ENCODE peak calls at places on chromosomes 12 and 14, in seven cellular contexts. X is uterus; N is left lung; I is heart left ventricle; J is lung; S is effector memory CD4-positive, alpha-beta T cell; M is pancreas. C is an unnamed sample.
A peak's percentile ranks its signal among the peaks of the same experiment; 100 is the strongest.

GRCh38 chr12:124928095-124928911 is 13.9 kb upstream of the UBC start:
- DNase-seq in J (peak; percentile 88), I (peak; percentile 69), S (peak; percentile 24), N (peak; percentile 88), M (peak; percentile 73), X (peak; percentile 84), C (peak; percentile 99)

GRCh38 chr12:7107181-7108041 is 1.6 kb downstream of the C1RL start:
- DNase-seq in S (no peak), J (no peak), I (no peak), N (no peak), X (no peak), M (no peak), C (no peak)

GRCh38 chr14:24861083-24861630 is 188.8 kb downstream of the STXBP6 start:
- DNase-seq in M (no peak), N (no peak), J (no peak), X (no peak), I (no peak), S (no peak), C (no peak)

GRCh38 chr12:4448943-4449861 is 3.6 kb upstream of the FGF6 start:
- DNase-seq in I (no peak), J (peak; percentile 11), M (no peak), N (no peak), X (no peak), S (no peak), C (no peak)

GRCh38 chr12:27965411-27965810 is 7.1 kb downstream of the PTHLH start:
- DNase-seq in M (no peak), J (no peak), X (no peak), N (no peak), I (no peak), S (no peak), C (no peak)

GRCh38 chr14:75433631-75434556 is 6.1 kb downstream of the JDP2 start:
- DNase-seq in N (no peak), M (no peak), I (no peak), X (no peak), S (no peak), J (no peak), C (no peak)

GRCh38 chr14:92121207-92121669 is 268 bp downstream of the NDUFB1 start:
- DNase-seq in M (no peak), J (peak; percentile 50), N (peak; percentile 43), S (no peak), I (peak; percentile 67), X (no peak), C (no peak)

GRCh38 chr14:22726012-22726411 is 40.5 kb upstream of the OXA1L start:
- DNase-seq in X (no peak), S (no peak), N (no peak), J (no peak), M (no peak), I (no peak), C (no peak)

GRCh38 chr12:26195641-26196423 is 459 bp downstream of the SSPN start:
- DNase-seq in M (peak; percentile 77), S (no peak), X (peak; percentile 56), J (peak; percentile 41), N (peak; percentile 47), I (peak; percentile 62), C (no peak)

GRCh38 chr12:4908694-4909396 is 860 bp upstream of the KCNA1 start:
- DNase-seq in M (peak; percentile 40), X (no peak), N (no peak), J (no peak), I (no peak), S (no peak), C (no peak)

GRCh38 chr14:99164712-99165111 is 107.3 kb downstream of the BCL11B start:
- DNase-seq in I (no peak), M (no peak), N (no peak), X (no peak), S (no peak), J (no peak), C (no peak)

GRCh38 chr12:70393787-70394519 is 27.9 kb downstream of the KCNMB4 start:
- DNase-seq in X (no peak), N (no peak), S (no peak), M (no peak), J (no peak), I (no peak), C (no peak)

GRCh38 chr14:28763914-28764848 is 2.4 kb upstream of the FOXG1 start:
- DNase-seq in N (no peak), S (no peak), X (no peak), I (no peak), J (no peak), M (no peak), C (no peak)
- H3K36me3 ChIP-seq in N (no peaks in the 10 kb centered on the region), S (no peaks in the 10 kb centered on the region), X (no peaks in the 10 kb centered on the region), I (no peaks in the 10 kb centered on the region), J (no peaks in the 10 kb centered on the region), M (no peaks in the 10 kb centered on the region), C (no peaks in the 10 kb centered on the region)

GRCh38 chr12:107645630-107646333 is 39.8 kb upstream of the PWP1 start:
- DNase-seq in S (no peak), M (no peak), J (no peak), N (no peak), X (peak; percentile 17), I (peak; percentile 59), C (no peak)
- H3K4me1 ChIP-seq in S (no peaks in the 10 kb centered on the region), M (no peaks in the 10 kb centered on the region), J (no peaks in the 10 kb centered on the region), N (no peaks in the 10 kb centered on the region), X (peaks cover 6% of the 10 kb centered on the region), I (no peaks in the 10 kb centered on the region), C (no peaks in the 10 kb centered on the region)

GRCh38 chr12:113158439-113159203 is 9.1 kb downstream of the CFAP73 start:
- DNase-seq in I (no peak), J (no peak), S (no peak), X (no peak), N (no peak), M (no peak), C (no peak)
- H3K36me3 ChIP-seq in I (peaks cover 58% of the 10 kb centered on the region), J (peaks cover 61% of the 10 kb centered on the region), S (peaks cover 54% of the 10 kb centered on the region), X (no peaks in the 10 kb centered on the region), N (no peaks in the 10 kb centered on the region), M (peaks cover 40% of the 10 kb centered on the region), C (peaks cover 38% of the 10 kb centered on the region)

DNA sequence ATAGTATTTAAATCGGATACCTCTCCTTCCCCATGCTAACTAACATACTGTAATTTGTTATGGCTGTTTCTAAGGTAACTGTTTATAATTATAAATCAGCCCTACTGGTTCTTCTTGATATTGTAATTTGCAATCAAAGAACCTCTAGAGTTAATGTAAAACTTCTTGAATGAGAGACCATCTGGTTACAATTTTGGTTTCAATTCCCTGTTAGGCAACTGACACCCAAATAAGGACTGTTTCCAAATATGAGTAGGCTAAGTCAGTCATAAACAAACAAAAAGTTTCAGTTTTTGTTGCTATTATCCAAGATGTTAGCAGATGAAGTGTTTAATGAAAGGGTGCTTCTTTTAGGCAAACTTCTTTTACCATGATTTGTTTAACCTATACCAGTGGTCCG is 120.2 kb upstream of the DNM1L start:
- DNase-seq in I (no peak), N (no peak), S (no peak), M (no peak), J (no peak), X (no peak), C (no peak)
- H3K4me1 ChIP-seq in I (peaks cover 48% of the 10 kb centered on the region), N (peaks cover 20% of the 10 kb centered on the region), S (no peaks in the 10 kb centered on the region), M (peaks cover 10% of the 10 kb centered on the region), J (no peaks in the 10 kb centered on the region), X (peaks cover 5% of the 10 kb centered on the region), C (peaks cover 6% of the 10 kb centered on the region)

GRCh38 chr12:50201987-50202521 is 34.9 kb upstream of the CERS5 start:
- DNase-seq in S (no peak), M (no peak), I (no peak), X (no peak), J (no peak), N (no peak), C (peak; percentile 90)
- H3K36me3 ChIP-seq in S (peaks cover 53% of the 10 kb centered on the region), M (peaks cover 30% of the 10 kb centered on the region), I (peaks cover 97% of the 10 kb centered on the region), X (no peaks in the 10 kb centered on the region), J (peaks cover 14% of the 10 kb centered on the region), N (peaks cover 7% of the 10 kb centered on the region), C (peaks cover 94% of the 10 kb centered on the region)

DNA sequence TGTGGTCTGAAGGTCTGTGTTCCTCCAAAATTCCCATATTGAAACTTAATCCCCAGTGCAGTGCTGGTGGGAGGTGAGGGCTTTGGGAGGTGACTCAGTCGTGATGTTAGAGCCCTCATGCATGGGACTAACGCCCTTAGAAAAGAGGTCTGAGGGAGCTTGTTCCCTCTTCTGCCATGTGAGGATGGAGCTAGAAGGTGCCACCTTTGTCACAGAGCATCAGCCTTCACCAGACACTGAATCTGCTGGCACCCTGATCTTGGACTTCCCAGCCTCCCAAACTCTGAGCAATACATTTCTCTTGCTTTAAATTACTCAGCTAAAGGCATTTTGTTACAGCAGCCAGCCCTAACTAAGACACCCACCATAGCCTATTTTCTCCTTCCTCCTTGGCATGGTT is 13.9 kb downstream of the RAB15 start:
- DNase-seq in M (peak; percentile 6), X (no peak), N (no peak), S (no peak), I (no peak), J (no peak), C (no peak)
- H3K4me1 ChIP-seq in M (no peaks in the 10 kb centered on the region), X (no peaks in the 10 kb centered on the region), N (no peaks in the 10 kb centered on the region), S (no peaks in the 10 kb centered on the region), I (no peaks in the 10 kb centered on the region), J (peaks cover 4% of the 10 kb centered on the region), C (no peaks in the 10 kb centered on the region)

GRCh38 chr12:54405106-54405505 is 14.0 kb downstream of the ITGA5 start:
- DNase-seq in N (no peak), J (no peak), I (no peak), X (no peak), S (no peak), M (no peak), C (no peak)

GRCh38 chr12:54409267-54409666 is 9.8 kb downstream of the ITGA5 start:
- DNase-seq in S (no peak), I (no peak), J (no peak), X (no peak), M (no peak), N (no peak), C (no peak)

GRCh38 chr12:54405573-54405972 is 13.5 kb downstream of the ITGA5 start:
- DNase-seq in X (no peak), M (no peak), S (no peak), N (no peak), I (no peak), J (no peak), C (no peak)

GRCh38 chr12:54404061-54405004 is 14.7 kb downstream of the ITGA5 start:
- DNase-seq in N (no peak), S (peak; percentile 50), I (no peak), M (peak; percentile 72), J (no peak), X (peak; percentile 53), C (no peak)

GRCh38 chr12:54407183-54407905 is 11.7 kb downstream of the ITGA5 start:
- DNase-seq in M (no peak), I (no peak), N (no peak), X (no peak), S (no peak), J (no peak), C (no peak)
- H3K36me3 ChIP-seq in M (peaks cover 13% of the 10 kb centered on the region), I (peaks cover 94% of the 10 kb centered on the region), N (peaks cover 5% of the 10 kb centered on the region), X (no peaks in the 10 kb centered on the region), S (peaks cover 79% of the 10 kb centered on the region), J (peaks cover 49% of the 10 kb centered on the region), C (peaks cover 98% of the 10 kb centered on the region)